ENCODE peak calls at places on chromosomes 12 and 14, in nine cellular contexts. N is PC-3; T is ascending aorta; W is SK-MEL-5; L is activated gamma-delta T cell treated with Interleukin-2 at 50 U/mL for 16 hours; D is CD4-positive, alpha-beta memory T cell; C is mucosa of descending colon; E is G401; I is foreskin fibroblast. S is an unnamed sample.

GRCh38 chr14:50882932-50883826 is 11.3 kb downstream of the ABHD12B start:
- DNase-seq in N (peak; percentile 58), T (no peak), W (no peak), L (no peak), D (no peak), C (no peak), E (no peak), I (no peak), S (no peak)

GRCh38 chr12:2335517-2335916 is 282.7 kb downstream of the CACNA1C start:
- DNase-seq in N (no peak), T (no peak), W (no peak), L (no peak), D (no peak), C (no peak), E (no peak), I (peak; percentile 67), S (no peak)

GRCh38 chr12:64450711-64451486 is 1.0 kb upstream of the TBK1 start:
- DNase-seq in N (peak; percentile 25), T (no peak), W (peak; percentile 51), L (no peak), D (no peak), C (no peak), E (peak; percentile 47), I (peak; percentile 16), S (no peak)

GRCh38 chr14:73634333-73634833 is 10.4 kb upstream of the DNAL1 start:
- DNase-seq in N (peak; percentile 40), T (no peak), W (no peak), L (no peak), D (no peak), C (no peak), E (peak; percentile 77), I (no peak), S (no peak)

GRCh38 chr14:64556526-64556925 is 6.8 kb downstream of the PPP1R36 start:
- DNase-seq in N (peak; percentile 13), T (no peak), W (no peak), L (no peak), D (no peak), C (no peak), E (no peak), I (peak; percentile 73), S (no peak)

GRCh38 chr14:85142982-85143381 is 387.0 kb upstream of the FLRT2 start:
- DNase-seq in N (no peak), T (no peak), W (no peak), L (no peak), D (no peak), C (no peak), E (no peak), I (no peak), S (no peak)

GRCh38 chr12:32083489-32083888 is 23.2 kb upstream of the BICD1 start:
- DNase-seq in N (peak; percentile 59), T (no peak), W (no peak), L (no peak), D (no peak), C (no peak), E (no peak), I (peak; percentile 64), S (no peak)

GRCh38 chr14:63286071-63286470 is 32.7 kb downstream of the GPHB5 start:
- DNase-seq in N (no peak), T (no peak), W (no peak), L (no peak), D (no peak), C (no peak), E (no peak), I (no peak), S (no peak)

GRCh38 chr14:90785474-90785873 is 30.8 kb downstream of the TTC7B start:
- DNase-seq in N (peak; percentile 22), T (no peak), W (peak; percentile 63), L (no peak), D (no peak), C (no peak), E (peak; percentile 79), I (no peak), S (peak; percentile 73)

GRCh38 chr12:119208626-119209061 is 29.9 kb downstream of the HSPB8 start:
- DNase-seq in N (peak; percentile 4), T (peak; percentile 31), W (peak; percentile 74), L (no peak), D (no peak), C (peak; percentile 64), E (no peak), I (no peak), S (peak; percentile 63)

GRCh38 chr12:30847259-30847658 is 79.3 kb upstream of the TSPAN11 start:
- DNase-seq in N (peak; percentile 76), T (no peak), W (peak; percentile 86), L (no peak), D (peak; percentile 57), C (no peak), E (peak; percentile 62), I (peak; percentile 47), S (no peak)

GRCh38 chr12:1319215-1319614 is 275.2 kb downstream of the FBXL14 start:
- DNase-seq in N (no peak), T (no peak), W (peak; percentile 41), L (no peak), D (no peak), C (no peak), E (no peak), I (no peak), S (no peak)

GRCh38 chr12:83664650-83665049 is 977.9 kb downstream of the TMTC2 start:
- DNase-seq in N (no peak), T (no peak), W (no peak), L (no peak), D (no peak), C (no peak), E (no peak), I (no peak), S (no peak)

GRCh38 chr12:57882575-57882974 is 36.0 kb upstream of the CTDSP2 start:
- DNase-seq in N (no peak), T (no peak), W (no peak), L (no peak), D (no peak), C (no peak), E (no peak), I (no peak), S (no peak)

GRCh38 chr12:2944401-2945047 is 14.7 kb upstream of the TEAD4 start:
- DNase-seq in N (peak; percentile 56), T (no peak), W (peak; percentile 51), L (peak; percentile 30), D (peak; percentile 29), C (peak; percentile 52), E (peak; percentile 91), I (no peak), S (peak; percentile 34)

GRCh38 chr14:71247106-71247505 is 339.8 kb downstream of the PCNX1 start:
- DNase-seq in N (no peak), T (no peak), W (no peak), L (no peak), D (no peak), C (no peak), E (no peak), I (peak; percentile 47), S (no peak)

GRCh38 chr12:79056775-79057174 is 192.2 kb downstream of the SYT1 start:
- DNase-seq in N (peak; percentile 50), T (no peak), W (no peak), L (no peak), D (no peak), C (no peak), E (no peak), I (no peak), S (no peak)

S was measured in putamen.